ENCODE peak calls at places on chromosomes 6 and 20, in seven cellular contexts. T, I, C, O, M, R and H are unnamed samples.

GRCh38 chr6:84773431-84774173 is 9.2 kb upstream of the TBX18 start:
- DNase-seq in T (peak), I (peak), C (no peak), O (peak), M (peak), R (no peak), H (peak)

GRCh38 chr6:129340983-129341382 is 369.0 kb downstream of the ARHGAP18 start:
- DNase-seq in T (peak), I (no peak), C (no peak), O (no peak), M (peak), R (peak), H (no peak)

GRCh38 chr20:33744181-33744580 is 12.4 kb downstream of the ZNF341 start:
- DNase-seq in T (no peak), I (no peak), C (no peak), O (no peak), M (no peak), R (no peak), H (no peak)

GRCh38 chr6:132320007-132320406 is 81.3 kb downstream of the MOXD1 start:
- DNase-seq in T (no peak), I (no peak), C (no peak), O (no peak), M (peak), R (no peak), H (no peak)

GRCh38 chr6:3164388-3164787 is 7.0 kb upstream of the TUBB2A start:
- DNase-seq in T (no peak), I (no peak), C (no peak), O (no peak), M (no peak), R (no peak), H (no peak)

GRCh38 chr6:46491201-46491788 is at the start of gene RCAN2:
- DNase-seq in T (peak), I (peak), C (peak), O (peak), M (peak), R (no peak), H (peak)

GRCh38 chr6:163123098-163123497 is 291.4 kb upstream of the QKI start:
- DNase-seq in T (no peak), I (no peak), C (no peak), O (no peak), M (no peak), R (no peak), H (no peak)

GRCh38 chr20:63208346-63208924 is 7.5 kb downstream of the YTHDF1 start:
- DNase-seq in T (no peak), I (no peak), C (no peak), O (no peak), M (no peak), R (no peak), H (no peak)

GRCh38 chr6:142771162-142771561 is 173.8 kb downstream of the HIVEP2 start:
- DNase-seq in T (no peak), I (no peak), C (no peak), O (no peak), M (no peak), R (no peak), H (no peak)

GRCh38 chr20:50348118-50348517 is 157.5 kb downstream of the CEBPB start:
- DNase-seq in T (no peak), I (peak), C (no peak), O (no peak), M (no peak), R (no peak), H (no peak)

GRCh38 chr6:3887150-3887700 is 38.1 kb downstream of the FAM50B start:
- DNase-seq in T (peak), I (peak), C (no peak), O (no peak), M (peak), R (peak), H (no peak)

GRCh38 chr6:107819976-107820551 is 4.0 kb downstream of the SCML4 start:
- DNase-seq in T (peak), I (no peak), C (no peak), O (no peak), M (peak), R (no peak), H (no peak)

GRCh38 chr20:62622178-62622876 is 20.0 kb upstream of the SLCO4A1 start:
- DNase-seq in T (no peak), I (no peak), C (no peak), O (no peak), M (no peak), R (no peak), H (no peak)

GRCh38 chr20:34516038-34516873 is at the start of gene DYNLRB1:
- DNase-seq in T (peak), I (peak), C (peak), O (peak), M (peak), R (peak), H (peak)

GRCh38 chr6:41191569-41191968 is 9.4 kb downstream of the TREML2 start:
- DNase-seq in T (no peak), I (no peak), C (peak), O (peak), M (peak), R (no peak), H (no peak)

GRCh38 chr20:17334866-17335412 is 108.1 kb downstream of the PCSK2 start:
- DNase-seq in T (no peak), I (no peak), C (no peak), O (no peak), M (no peak), R (no peak), H (no peak)

GRCh38 chr6:17088091-17088611 is 13.7 kb upstream of the STMND1 start:
- DNase-seq in T (no peak), I (no peak), C (no peak), O (no peak), M (no peak), R (no peak), H (no peak)

GRCh38 chr6:139943391-139943790 is 568.9 kb upstream of the CITED2 start:
- DNase-seq in T (peak), I (peak), C (no peak), O (peak), M (peak), R (peak), H (no peak)

GRCh38 chr6:51908243-51908642 is 179.2 kb downstream of the PKHD1 start:
- DNase-seq in T (no peak), I (no peak), C (no peak), O (no peak), M (no peak), R (no peak), H (no peak)

GRCh38 chr6:122246906-122247658 is 152.4 kb upstream of the HSF2 start:
- DNase-seq in T (no peak), I (no peak), C (no peak), O (no peak), M (no peak), R (no peak), H (no peak)

GRCh38 chr6:125640441-125641150 is 108.8 kb upstream of the HEY2 start:
- DNase-seq in T (no peak), I (no peak), C (no peak), O (no peak), M (no peak), R (no peak), H (no peak)

GRCh38 chr20:50392138-50392866 is 117.9 kb upstream of the PTPN1 start:
- DNase-seq in T (no peak), I (no peak), C (no peak), O (no peak), M (no peak), R (no peak), H (no peak)

GRCh38 chr6:101117397-101118185 is 236.5 kb upstream of the ASCC3 start:
- DNase-seq in T (no peak), I (no peak), C (no peak), O (no peak), M (no peak), R (no peak), H (no peak)

GRCh38 chr6:121187200-121187832 is 147.0 kb downstream of the TBC1D32 start:
- DNase-seq in T (peak), I (no peak), C (no peak), O (no peak), M (no peak), R (no peak), H (no peak)

GRCh38 chr6:146950351-146950835 is 253.8 kb upstream of the STXBP5 start:
- DNase-seq in T (no peak), I (no peak), C (no peak), O (peak), M (no peak), R (no peak), H (no peak)

GRCh38 chr6:52654592-52654991 is 16.3 kb upstream of the TMEM14A start:
- DNase-seq in T (no peak), I (no peak), C (no peak), O (no peak), M (no peak), R (no peak), H (no peak)